ENCODE peak calls at places on chromosome 5, in four cellular contexts. J is stomach, N is ovary, F is GM12878. C is an unnamed sample.
A peak's percentile ranks its signal among the peaks of the same experiment; 100 is the strongest.

GRCh38 chr5:146447734-146448380 is 724 bp downstream of the TCERG1 start:
- DNase-seq in F (no peak), N (no peak), J (no peak), C (no peak)

GRCh38 chr5:152470167-152470566 is 65.1 kb upstream of the NMUR2 start:
- DNase-seq in J (no peak), F (no peak), N (no peak), C (no peak)

GRCh38 chr5:123610209-123610608 is 98.2 kb downstream of the CSNK1G3 start:
- DNase-seq in J (no peak), F (no peak), N (no peak), C (no peak)

GRCh38 chr5:169408735-169409134 is 107.8 kb upstream of the SLIT3 start:
- DNase-seq in N (no peak), F (no peak), J (no peak), C (no peak)

GRCh38 chr5:113447651-113448050 is 12.9 kb upstream of the TSSK1B start:
- DNase-seq in F (no peak), N (no peak), J (no peak), C (peak; percentile 31)

GRCh38 chr5:134028496-134028895 is 23.7 kb upstream of the VDAC1 start:
- DNase-seq in N (no peak), J (no peak), F (no peak), C (no peak)

GRCh38 chr5:111738118-111738517 is 18.9 kb downstream of the NREP start:
- DNase-seq in N (no peak), F (no peak), J (no peak), C (no peak)

GRCh38 chr5:129904667-129905466 is 602 bp downstream of the CHSY3 start:
- DNase-seq in N (no peak), F (no peak), J (no peak), C (peak; percentile 16)

GRCh38 chr5:38404667-38405276 is 146.4 kb downstream of the EGFLAM start:
- DNase-seq in N (no peak), J (peak; percentile 36), F (no peak), C (peak; percentile 47)

GRCh38 chr5:163915481-163915961 is 410.1 kb downstream of the MAT2B start:
- DNase-seq in J (no peak), F (peak; percentile 62), N (no peak), C (peak; percentile 23)

GRCh38 chr5:44002381-44002901 is 386.8 kb downstream of the FGF10 start:
- DNase-seq in N (no peak), F (no peak), J (peak; percentile 74), C (no peak)

GRCh38 chr5:150140830-150141229 is 14.8 kb downstream of the PDGFRB start:
- DNase-seq in F (no peak), N (no peak), J (no peak), C (peak; percentile 79)

GRCh38 chr5:5788793-5789192 is 366.3 kb downstream of the ICE1 start:
- DNase-seq in N (no peak), J (no peak), F (no peak), C (no peak)

GRCh38 chr5:9196403-9197224 is 349.3 kb downstream of the SEMA5A start:
- DNase-seq in N (no peak), J (no peak), F (no peak), C (peak; percentile 20)

GRCh38 chr5:118548761-118549160 is 439.6 kb downstream of the DTWD2 start:
- DNase-seq in N (no peak), J (no peak), F (no peak), C (no peak)

DNA sequence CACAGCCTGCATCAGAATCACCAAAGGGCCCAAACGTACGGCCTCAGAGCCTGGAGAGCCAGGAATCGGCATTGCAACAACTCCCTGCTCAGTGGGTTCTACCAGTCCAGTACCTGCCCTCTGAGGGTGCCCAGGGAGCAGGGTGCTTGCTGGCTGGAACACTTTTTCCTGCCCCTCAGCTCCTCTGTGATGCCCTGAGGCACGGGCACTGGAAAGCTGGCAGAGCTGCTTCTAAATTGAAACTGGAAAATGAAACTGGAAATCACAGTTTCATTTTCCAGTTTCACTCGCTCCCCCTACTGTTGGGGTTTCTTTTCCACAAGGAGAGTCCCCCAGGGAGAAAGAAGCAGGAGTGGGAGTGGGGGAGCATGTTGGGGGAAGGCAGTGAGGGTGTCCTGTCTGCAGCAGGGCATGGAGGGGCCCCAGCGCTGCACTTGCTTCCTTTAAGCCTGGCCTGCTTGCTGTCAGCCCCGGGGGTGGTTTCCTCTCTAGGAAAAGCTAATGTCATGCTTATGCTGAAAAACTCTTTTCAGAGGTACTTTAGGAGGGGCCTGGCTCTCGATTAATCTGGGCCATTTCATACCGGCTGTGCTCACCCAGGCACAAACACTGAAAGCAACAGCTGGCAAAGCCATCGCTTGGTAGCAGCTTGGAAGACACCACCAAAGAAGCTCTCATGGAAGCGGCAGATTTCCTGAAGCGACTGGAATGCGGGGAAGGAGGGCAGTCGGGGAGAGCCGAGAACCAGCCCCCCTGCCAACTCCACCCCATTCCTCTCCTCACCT is 26.2 kb downstream of the IRF1 start:
- DNase-seq in F (no peak), N (no peak), J (no peak), C (no peak)
- H3K27ac ChIP-seq in F (peak overlapping the region; percentile 96), N (peak overlapping the region; percentile 18), J (peak overlapping the region; percentile 57), C (no peak overlapping the region)

GRCh38 chr5:147560982-147561381 is 51.1 kb upstream of the DPYSL3 start:
- DNase-seq in N (no peak), F (no peak), J (no peak), C (no peak)
- H3K27ac ChIP-seq in N (no peak overlapping the region), F (no peak overlapping the region), J (no peak overlapping the region), C (no peak overlapping the region)

DNA sequence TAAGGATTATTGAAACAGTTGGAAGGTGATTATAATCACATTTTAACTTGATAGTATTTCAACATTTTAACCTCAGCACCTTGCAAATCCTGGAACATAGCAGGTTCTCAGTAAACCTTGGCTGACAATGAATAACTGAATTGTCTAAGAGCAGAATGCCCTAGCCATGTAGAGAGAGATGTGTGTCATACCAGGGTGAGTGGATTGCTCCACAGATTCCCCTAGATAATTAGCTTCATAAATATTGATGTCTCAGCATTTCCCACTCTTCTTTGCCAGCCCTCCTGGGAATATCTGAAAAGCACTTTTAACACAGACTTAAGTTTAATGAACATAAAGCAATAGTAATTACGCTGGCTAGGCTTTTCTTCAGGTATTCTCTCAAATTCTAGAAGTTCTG is 363.5 kb downstream of the MAN2A1 start:
- DNase-seq in N (no peak), F (no peak), J (no peak), C (no peak)
- H3K27ac ChIP-seq in N (no peak overlapping the region), F (no peak overlapping the region), J (no peak overlapping the region), C (no peak overlapping the region)

DNA sequence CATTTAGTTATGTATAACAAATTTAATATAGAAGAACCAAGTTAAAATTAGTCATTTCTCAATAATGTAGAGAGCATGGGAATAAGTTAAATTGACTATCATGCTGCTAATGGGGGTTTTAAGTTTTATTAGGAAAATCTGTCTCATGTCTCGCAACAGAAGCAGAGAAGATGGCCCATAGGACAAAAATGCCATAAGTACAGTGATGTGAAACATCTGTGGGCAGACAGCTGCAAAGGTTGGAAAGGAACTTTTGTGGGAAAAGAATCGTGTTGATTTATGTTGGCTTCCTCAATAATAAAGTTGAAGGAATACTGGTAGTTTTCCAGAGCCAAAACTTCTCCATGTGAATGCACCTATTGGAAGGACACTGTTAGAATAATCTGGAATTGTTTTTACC is 44.8 kb downstream of the VCAN start:
- DNase-seq in N (no peak), J (no peak), F (no peak), C (no peak)
- H3K27ac ChIP-seq in N (no peak overlapping the region), J (no peak overlapping the region), F (no peak overlapping the region), C (peak overlapping the region; percentile 70)

GRCh38 chr5:10723519-10723918 is 37.5 kb downstream of the DAP start:
- DNase-seq in N (no peak), F (no peak), J (no peak), C (no peak)
- H3K27ac ChIP-seq in N (no peak overlapping the region), F (no peak overlapping the region), J (no peak overlapping the region), C (no peak overlapping the region)

GRCh38 chr5:57243286-57244137 is 69.7 kb downstream of the GPBP1 start:
- DNase-seq in J (no peak), N (no peak), F (no peak), C (no peak)
- H3K27ac ChIP-seq in J (no peak overlapping the region), N (no peak overlapping the region), F (no peak overlapping the region), C (no peak overlapping the region)

GRCh38 chr5:120327180-120327579 is 136.9 kb upstream of the PRR16 start:
- DNase-seq in J (no peak), N (no peak), F (no peak), C (peak; percentile 11)
- H3K27ac ChIP-seq in J (no peak overlapping the region), N (no peak overlapping the region), F (no peak overlapping the region), C (no peak overlapping the region)

DNA sequence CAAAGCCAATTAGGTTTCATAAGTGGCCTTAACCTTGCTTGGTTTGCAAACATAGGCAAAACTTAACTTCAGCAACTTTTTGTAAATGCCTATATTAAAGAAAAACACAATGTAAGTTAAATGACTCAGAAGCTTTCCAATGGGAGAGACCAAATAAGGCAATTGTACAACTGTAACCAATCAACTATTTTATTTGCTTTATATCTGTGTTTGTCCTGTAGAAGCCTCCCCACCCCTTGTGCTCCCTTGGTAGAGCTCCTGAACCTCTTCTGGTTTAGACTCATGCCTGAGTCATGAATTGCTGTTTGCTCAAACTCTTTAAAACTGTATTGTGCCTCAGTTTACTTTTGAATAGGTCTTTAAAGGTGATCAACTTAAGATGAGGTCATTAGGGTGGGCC is 3.0 kb upstream of the C1QTNF3 start:
- DNase-seq in F (no peak), J (no peak), N (no peak), C (no peak)
- H3K27ac ChIP-seq in F (no peak overlapping the region), J (no peak overlapping the region), N (no peak overlapping the region), C (no peak overlapping the region)

C was measured in cardiac muscle cell.